ENCODE peak calls at places on chromosomes 13 and 19, in five cellular contexts. X is activated CD8-positive, alpha-beta T cell treated with anti-CD3 and anti-CD28 coated beads for 36 hours; O is breast epithelium; P is astrocyte of the spinal cord; V is Calu3. G is an unnamed sample.

GRCh38 chr19:57465680-57466381 is 8.9 kb upstream of the VN1R1 start:
- DNase-seq in X (peak), O (no peak), P (no peak), V (peak), G (peak)

GRCh38 chr19:51698296-51698695 is 5.2 kb downstream of the SPACA6 start:
- DNase-seq in X (no peak), O (no peak), P (peak), V (no peak), G (no peak)

GRCh38 chr19:33435706-33436359 is 62.3 kb downstream of the CEBPG start:
- DNase-seq in X (no peak), O (no peak), P (no peak), V (no peak), G (no peak)

GRCh38 chr19:37467608-37468090 is 405 bp upstream of the ZNF569 start:
- DNase-seq in X (no peak), O (no peak), P (no peak), V (no peak), G (no peak)

GRCh38 chr13:30404207-30404606 is 18.1 kb upstream of the UBE2L5 start:
- DNase-seq in X (no peak), O (no peak), P (no peak), V (no peak), G (no peak)

GRCh38 chr13:80359459-80360297 is 18.8 kb upstream of the SPRY2 start:
- DNase-seq in X (no peak), O (no peak), P (no peak), V (no peak), G (no peak)

GRCh38 chr13:78621086-78621485 is 17.7 kb upstream of the POU4F1 start:
- DNase-seq in X (no peak), O (no peak), P (no peak), V (no peak), G (no peak)

GRCh38 chr13:110610955-110611595 is 4.3 kb upstream of the NAXD start:
- DNase-seq in X (peak), O (no peak), P (no peak), V (no peak), G (peak)

GRCh38 chr19:4679416-4679815 is 9.3 kb upstream of the MYDGF start:
- DNase-seq in X (no peak), O (no peak), P (no peak), V (no peak), G (no peak)

GRCh38 chr13:95957331-95957730 is 95.9 kb downstream of the UGGT2 start:
- DNase-seq in X (no peak), O (no peak), P (no peak), V (no peak), G (no peak)

GRCh38 chr19:42201489-42202289 is 15.8 kb downstream of the DEDD2 start:
- DNase-seq in X (peak), O (no peak), P (no peak), V (no peak), G (peak)

GRCh38 chr19:4225902-4226301 is 3.4 kb upstream of the EBI3 start:
- DNase-seq in X (no peak), O (no peak), P (no peak), V (no peak), G (no peak)

GRCh38 chr13:66162470-66162869 is 1067.7 kb downstream of the PCDH9 start:
- DNase-seq in X (no peak), O (no peak), P (no peak), V (no peak), G (no peak)

GRCh38 chr13:44274838-44275237 is 98.8 kb upstream of the SERP2 start:
- DNase-seq in X (peak), O (no peak), P (peak), V (no peak), G (no peak)

GRCh38 chr19:13207237-13208130 is 57.3 kb downstream of the IER2 start:
- DNase-seq in X (no peak), O (no peak), P (no peak), V (no peak), G (peak)

GRCh38 chr13:51156666-51157065 is 45.6 kb upstream of the C13orf42 start:
- DNase-seq in X (no peak), O (no peak), P (no peak), V (no peak), G (no peak)

GRCh38 chr13:98413796-98414195 is 163.1 kb downstream of the STK24 start:
- DNase-seq in X (peak), O (no peak), P (no peak), V (no peak), G (no peak)

GRCh38 chr13:35712907-35713685 is 236.6 kb upstream of the MAB21L1 start:
- DNase-seq in X (no peak), O (no peak), P (peak), V (no peak), G (no peak)

GRCh38 chr19:17647071-17648020 is 40.8 kb downstream of the UNC13A start:
- DNase-seq in X (no peak), O (no peak), P (no peak), V (no peak), G (no peak)

GRCh38 chr13:109790951-109791605 is 4.7 kb upstream of the IRS2 start:
- DNase-seq in X (peak), O (no peak), P (peak), V (no peak), G (no peak)

GRCh38 chr19:42286349-42287016 is 15.4 kb upstream of the PRR19 start:
- DNase-seq in X (no peak), O (no peak), P (peak), V (no peak), G (no peak)

GRCh38 chr13:65307056-65307455 is 1923.1 kb downstream of the PCDH9 start:
- DNase-seq in X (no peak), O (no peak), P (no peak), V (no peak), G (no peak)

GRCh38 chr13:34349091-34349722 is 531.3 kb downstream of the RFC3 start:
- DNase-seq in X (no peak), O (peak), P (peak), V (peak), G (no peak)

GRCh38 chr13:28601581-28601980 is 57.3 kb upstream of the POMP start:
- DNase-seq in X (no peak), O (no peak), P (no peak), V (no peak), G (no peak)

GRCh38 chr19:49422407-49423277 is 599 bp downstream of the PTH2 start:
- DNase-seq in X (peak), O (no peak), P (no peak), V (peak), G (peak)

GRCh38 chr13:46607768-46608553 is 55.0 kb downstream of the LRCH1 start:
- DNase-seq in X (peak), O (no peak), P (no peak), V (peak), G (no peak)

GRCh38 chr13:113407531-113408393 is 43.8 kb upstream of the GRTP1 start:
- DNase-seq in X (no peak), O (no peak), P (no peak), V (no peak), G (no peak)

GRCh38 chr13:49374585-49375290 is 69.1 kb downstream of the CAB39L start:
- DNase-seq in X (no peak), O (no peak), P (peak), V (no peak), G (peak)

GRCh38 chr19:5705552-5705951 is 14.4 kb downstream of the LONP1 start:
- DNase-seq in X (no peak), O (no peak), P (no peak), V (no peak), G (no peak)

GRCh38 chr19:27974082-27974513 is 1238.9 kb downstream of the UQCRFS1 start:
- DNase-seq in X (peak), O (no peak), P (peak), V (peak), G (no peak)

GRCh38 chr13:101915333-101915732 is 462.9 kb downstream of the ITGBL1 start:
- DNase-seq in X (no peak), O (no peak), P (no peak), V (no peak), G (no peak)

GRCh38 chr19:50328257-50329145 is 676 bp downstream of the KCNC3 start:
- DNase-seq in X (peak), O (no peak), P (no peak), V (peak), G (peak)

GRCh38 chr13:96994030-96994848 is at the start of gene OXGR1:
- DNase-seq in X (no peak), O (no peak), P (no peak), V (no peak), G (peak)

GRCh38 chr19:23160766-23161165 is 43.9 kb downstream of the ZNF730 start:
- DNase-seq in X (no peak), O (no peak), P (no peak), V (no peak), G (no peak)

GRCh38 chr13:113207890-113208423 is 512 bp downstream of the PCID2 start:
- DNase-seq in X (peak), O (no peak), P (peak), V (no peak), G (peak)

GRCh38 chr13:113082198-113083021 is 23.2 kb upstream of the F7 start:
- DNase-seq in X (no peak), O (no peak), P (no peak), V (no peak), G (no peak)

GRCh38 chr13:39688699-39689405 is 33.4 kb downstream of the COG6 start:
- DNase-seq in X (peak), O (no peak), P (peak), V (no peak), G (peak)

GRCh38 chr19:6409346-6409745 is 15.3 kb downstream of the KHSRP start:
- DNase-seq in X (no peak), O (no peak), P (no peak), V (no peak), G (no peak)

GRCh38 chr13:93670858-93671257 is 444.3 kb downstream of the GPC6 start:
- DNase-seq in X (no peak), O (no peak), P (no peak), V (no peak), G (no peak)

DNA sequence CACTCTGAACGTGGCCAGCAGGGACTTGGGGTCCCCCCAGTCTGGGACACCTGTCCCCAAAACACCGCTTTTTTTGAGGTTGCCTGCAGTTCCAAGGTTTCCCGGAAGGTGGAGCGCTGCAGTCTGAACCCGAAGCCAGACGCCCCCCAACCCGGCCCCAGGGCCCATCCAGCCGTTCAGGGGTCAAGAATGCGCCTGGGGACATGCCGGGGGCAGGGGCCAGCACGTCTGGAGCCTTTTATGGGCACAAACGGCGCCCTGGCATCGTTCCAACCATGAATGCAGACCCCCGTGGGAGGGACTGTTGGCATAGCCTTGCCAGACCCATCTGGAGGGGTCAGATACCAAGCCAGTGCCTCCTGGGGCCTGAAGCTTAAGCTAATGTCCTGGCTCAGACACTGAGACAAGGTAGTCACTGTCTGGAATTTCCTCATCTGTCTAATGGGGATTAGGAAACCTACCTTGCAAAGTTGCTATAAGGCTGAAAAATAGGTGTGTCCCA is 6.9 kb downstream of the S1PR5 start:
- DNase-seq in X (peak), O (no peak), P (no peak), V (peak), G (peak)
- TF ChIP-seq CTCF in X (peak), O (peak), P (peak), V (peak), G (peak)

GRCh38 chr19:39842693-39843435 is 3.3 kb downstream of the FBL start:
- DNase-seq in X (no peak), O (no peak), P (no peak), V (no peak), G (no peak)
- TF ChIP-seq CTCF in X (no peak), O (no peak), P (no peak), V (peak), G (no peak)

DNA sequence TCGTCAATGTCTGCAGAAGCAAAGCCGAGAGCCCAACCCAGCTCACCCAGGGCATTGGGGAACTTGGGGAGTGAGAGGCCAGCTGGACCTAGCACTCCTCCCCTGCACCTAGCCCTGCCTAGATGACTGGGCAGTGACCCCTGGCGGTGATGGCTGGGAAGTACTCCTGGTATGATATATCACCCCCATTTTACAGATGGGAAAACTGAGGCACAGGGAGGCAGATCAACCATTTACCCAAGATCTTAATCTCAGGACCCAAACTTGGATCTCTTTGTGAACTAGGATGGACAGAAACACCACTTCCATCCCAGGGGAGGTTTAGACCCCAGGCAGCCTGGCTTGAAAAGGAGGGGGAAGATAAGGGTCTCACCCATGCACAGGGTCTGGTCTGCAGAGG is 43.5 kb downstream of the CCL25 start:
- DNase-seq in X (no peak), O (no peak), P (no peak), V (no peak), G (no peak)
- TF ChIP-seq CTCF in X (peak), O (no peak), P (no peak), V (no peak), G (peak)

GRCh38 chr13:67416047-67416925 is 186.2 kb upstream of the PCDH9 start:
- DNase-seq in X (no peak), O (no peak), P (peak), V (peak), G (no peak)
- TF ChIP-seq CTCF in X (no peak), O (no peak), P (peak), V (no peak), G (peak)

GRCh38 chr19:18670313-18670712 is 13.2 kb upstream of the CRTC1 start:
- DNase-seq in X (no peak), O (no peak), P (no peak), V (no peak), G (no peak)

GRCh38 chr19:18668744-18669523 is 14.5 kb upstream of the CRTC1 start:
- DNase-seq in X (no peak), O (no peak), P (no peak), V (no peak), G (no peak)

GRCh38 chr19:18668252-18668631 is 15.2 kb upstream of the CRTC1 start:
- DNase-seq in X (no peak), O (no peak), P (no peak), V (no peak), G (no peak)

GRCh38 chr19:18669883-18670282 is 13.6 kb upstream of the CRTC1 start:
- DNase-seq in X (no peak), O (no peak), P (no peak), V (no peak), G (no peak)

DNA sequence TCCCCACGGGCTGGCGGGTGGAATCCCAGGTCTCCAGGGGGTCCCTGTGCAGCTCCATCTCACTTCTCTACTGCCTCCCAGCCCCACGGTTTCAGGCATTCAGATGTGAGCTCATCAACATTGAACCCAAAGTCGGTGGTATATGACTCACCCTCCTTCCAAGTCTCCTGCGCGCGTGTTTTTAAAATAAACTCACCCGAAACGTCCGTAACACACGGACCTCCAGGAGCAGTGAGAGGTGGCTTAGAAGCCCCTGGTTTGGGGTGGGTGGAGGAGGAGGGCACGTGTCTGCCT is 14.0 kb upstream of the CRTC1 start:
- DNase-seq in X (no peak), O (no peak), P (peak), V (no peak), G (no peak)
- TF ChIP-seq CTCF in X (no peak), O (no peak), P (no peak), V (no peak), G (no peak)

DNA sequence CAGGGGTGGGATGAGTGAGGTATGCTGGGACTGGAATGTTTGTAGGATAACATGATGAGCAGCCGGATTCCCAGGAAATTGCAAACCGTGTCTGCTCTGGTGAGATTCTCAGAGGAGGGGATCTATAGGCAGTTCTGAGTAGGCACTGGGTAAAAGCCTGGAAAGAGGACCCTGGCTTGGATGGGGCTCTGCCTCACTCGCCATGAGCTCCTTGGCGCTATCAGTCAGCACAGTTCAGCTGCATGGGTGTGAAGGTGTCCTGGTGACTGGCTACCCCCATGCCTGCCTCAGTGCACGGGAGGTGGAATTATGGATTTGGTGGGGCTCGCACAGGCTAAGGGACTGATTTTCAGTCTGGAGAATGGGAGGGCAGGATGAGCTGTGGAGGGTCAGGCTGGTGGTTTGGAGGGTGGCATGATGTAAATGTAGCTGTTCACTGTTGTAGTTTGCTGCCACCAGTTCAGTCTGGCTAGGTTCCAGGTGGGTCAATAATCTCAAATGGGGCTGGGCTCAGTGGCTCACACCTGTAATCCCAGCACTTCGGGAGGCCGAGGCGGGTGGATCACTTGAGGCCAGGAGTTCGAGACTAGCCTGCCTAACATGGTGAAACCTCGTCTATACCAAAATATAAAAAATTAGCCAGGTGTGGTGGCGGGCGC is 9.2 kb upstream of the ZNF627 start:
- DNase-seq in X (no peak), O (no peak), P (no peak), V (peak), G (no peak)
- TF ChIP-seq CTCF in X (peak), O (no peak), P (no peak), V (no peak), G (no peak)

DNA sequence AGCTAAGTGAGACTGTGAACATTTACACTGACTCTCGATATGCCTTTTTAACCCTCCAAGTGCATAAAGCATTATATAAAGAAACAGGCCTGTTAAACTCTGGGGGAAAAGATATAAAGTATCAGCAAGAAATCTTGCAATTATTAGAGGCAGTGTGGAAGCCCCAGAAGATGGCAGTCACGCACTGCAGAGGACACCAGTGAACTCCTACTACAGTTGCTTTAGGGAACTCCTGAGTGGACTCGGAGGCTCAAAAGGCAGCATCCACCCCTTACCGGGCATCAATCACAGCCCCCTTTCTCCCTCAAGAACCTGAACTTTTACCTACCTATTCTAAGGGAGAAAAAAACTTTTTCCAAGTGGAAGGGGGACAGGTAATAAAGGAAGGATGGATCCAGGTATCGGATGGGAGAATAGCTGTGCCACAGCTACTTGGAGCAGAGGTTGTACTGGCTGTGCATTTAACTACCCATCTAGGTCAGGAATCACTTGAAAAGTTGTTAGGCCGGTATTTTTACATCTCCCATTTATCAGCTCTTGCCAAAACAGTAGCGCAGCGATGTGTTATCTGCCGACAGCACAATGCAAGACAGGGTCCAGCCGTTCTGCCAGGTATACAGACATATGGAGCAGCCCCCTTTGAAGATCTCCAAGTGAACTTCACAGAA is 80.1 kb downstream of the ZNF486 start:
- DNase-seq in X (peak), O (no peak), P (no peak), V (no peak), G (no peak)
- TF ChIP-seq CTCF in X (peak), O (no peak), P (peak), V (no peak), G (no peak)

DNA sequence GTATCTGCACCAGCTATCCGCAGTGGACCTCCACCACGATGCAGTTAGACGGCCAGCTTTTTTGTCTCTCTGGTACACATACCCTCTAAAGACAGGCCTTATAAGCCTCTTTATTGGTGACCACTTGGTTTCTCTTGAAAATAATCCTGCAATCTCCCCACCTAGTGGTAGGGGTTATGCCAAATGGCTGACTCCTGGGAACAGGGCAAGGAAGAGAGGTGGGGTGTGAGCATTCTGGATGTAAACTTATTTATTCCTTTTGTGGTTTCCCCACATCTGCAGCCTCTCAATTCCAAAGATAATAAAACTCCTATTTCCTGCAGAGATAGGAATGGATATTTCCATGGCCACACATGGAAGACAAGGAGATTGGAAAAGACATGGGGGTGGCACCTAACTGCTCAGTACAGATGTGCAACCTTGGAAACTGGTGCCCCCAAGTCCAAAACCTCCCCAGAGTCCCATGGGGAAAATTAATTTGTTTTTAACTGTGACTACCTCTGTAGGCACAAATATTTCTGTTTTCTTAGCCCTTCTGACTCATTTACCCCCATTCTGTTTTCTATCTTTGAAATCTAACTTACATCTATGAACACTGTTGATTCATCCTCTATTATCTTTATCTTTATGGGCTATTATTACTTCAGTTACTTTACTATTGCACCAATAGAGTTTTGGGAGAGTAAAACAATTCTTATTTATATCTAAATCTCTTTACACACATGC is 112.7 kb upstream of the TSHZ3 start:
- DNase-seq in X (no peak), O (no peak), P (no peak), V (no peak), G (no peak)
- TF ChIP-seq CTCF in X (no peak), O (no peak), P (peak), V (no peak), G (no peak)

GRCh38 chr19:2540646-2541454 is 64.9 kb downstream of the GADD45B start:
- DNase-seq in X (no peak), O (peak), P (peak), V (peak), G (no peak)
- TF ChIP-seq CTCF in X (no peak), O (peak), P (peak), V (no peak), G (no peak)

G was measured in GM13976.